ENCODE peak calls at places on chromosomes 11 and 22, in four cellular contexts. W is heart right ventricle, K is mammary epithelial cell, H is hepatocyte. S is an unnamed sample.
A peak's percentile ranks its signal among the peaks of the same experiment; 100 is the strongest.

GRCh38 chr11:94747136-94748110 is 20.7 kb upstream of the AMOTL1 start:
- DNase-seq in W (no peak), K (peak; percentile 97), H (no peak), S (no peak)

GRCh38 chr11:6319001-6319878 is 1.1 kb downstream of the CAVIN3 start:
- DNase-seq in W (peak; percentile 67), K (peak; percentile 36), H (peak; percentile 47), S (peak; percentile 10)

GRCh38 chr11:102244681-102245409 is 72.4 kb upstream of the BIRC3 start:
- DNase-seq in W (no peak), K (peak; percentile 95), H (no peak), S (no peak)

GRCh38 chr11:46342237-46342636 is 5.0 kb upstream of the DGKZ start:
- DNase-seq in W (peak; percentile 42), K (no peak), H (peak; percentile 56), S (no peak)

GRCh38 chr11:116731097-116731761 is 41.6 kb downstream of the BUD13 start:
- DNase-seq in W (no peak), K (no peak), H (peak; percentile 31), S (no peak)

GRCh38 chr11:93116641-93117577 is 80.9 kb downstream of the SLC36A4 start:
- DNase-seq in W (no peak), K (peak; percentile 4), H (peak; percentile 41), S (peak; percentile 90)

GRCh38 chr11:65290448-65291165 is 24.1 kb upstream of the CDC42EP2 start:
- DNase-seq in W (peak; percentile 86), K (peak; percentile 63), H (peak; percentile 68), S (peak; percentile 81)

GRCh38 chr11:2415171-2415570 is 14.6 kb downstream of the TSSC4 start:
- DNase-seq in W (peak; percentile 6), K (no peak), H (no peak), S (no peak)

GRCh38 chr11:57249384-57250319 is 12.6 kb upstream of the APLNR start:
- DNase-seq in W (peak; percentile 75), K (peak; percentile 70), H (peak; percentile 87), S (peak; percentile 88)

GRCh38 chr22:16954060-16954403 is 54.0 kb downstream of the GAB4 start:
- DNase-seq in W (no peak), K (no peak), H (no peak), S (no peak)

GRCh38 chr11:123430736-123431356 is 777 bp downstream of the GRAMD1B start:
- DNase-seq in W (peak; percentile 67), K (peak; percentile 1), H (peak; percentile 45), S (peak; percentile 83)

GRCh38 chr11:128146926-128147605 is 440.3 kb downstream of the ETS1 start:
- DNase-seq in W (no peak), K (peak; percentile 46), H (no peak), S (no peak)

GRCh38 chr22:44338906-44339305 is 26.2 kb upstream of the SHISAL1 start:
- DNase-seq in W (no peak), K (no peak), H (no peak), S (no peak)

GRCh38 chr11:78731008-78731407 is 156.3 kb upstream of the NARS2 start:
- DNase-seq in W (no peak), K (no peak), H (peak; percentile 14), S (no peak)

GRCh38 chr11:111555255-111555654 is 14.7 kb downstream of the LAYN start:
- DNase-seq in W (no peak), K (peak; percentile 95), H (no peak), S (no peak)

GRCh38 chr11:69497221-69497787 is 15.8 kb downstream of the LINC01488 start:
- DNase-seq in W (peak; percentile 84), K (peak; percentile 64), H (peak; percentile 83), S (peak; percentile 55)

GRCh38 chr11:64297722-64298358 is 2.3 kb upstream of the CATSPERZ start:
- DNase-seq in W (no peak), K (no peak), H (no peak), S (peak; percentile 62)

GRCh38 chr11:128890543-128891409 is at the start of gene KCNJ5:
- DNase-seq in W (peak; percentile 54), K (peak; percentile 39), H (peak; percentile 56), S (peak; percentile 62)

GRCh38 chr22:31790240-31790639 is 36.4 kb downstream of the DEPDC5 start:
- DNase-seq in W (no peak), K (no peak), H (no peak), S (peak; percentile 6)

GRCh38 chr11:67558084-67558772 is 25.4 kb upstream of the GSTP1 start:
- DNase-seq in W (peak; percentile 61), K (no peak), H (no peak), S (peak; percentile 74)

GRCh38 chr22:35476341-35476740 is 64.3 kb upstream of the RASD2 start:
- DNase-seq in W (no peak), K (no peak), H (no peak), S (no peak)

GRCh38 chr11:32430586-32431357 is 4.6 kb downstream of the WT1 start:
- DNase-seq in W (no peak), K (no peak), H (no peak), S (no peak)

GRCh38 chr11:58004664-58005063 is 19.0 kb upstream of the OR9Q1 start:
- DNase-seq in W (no peak), K (no peak), H (no peak), S (no peak)

GRCh38 chr11:1052133-1053011 is 15.9 kb upstream of the MUC6 start:
- DNase-seq in W (peak; percentile 9), K (no peak), H (no peak), S (no peak)

GRCh38 chr11:88402784-88403183 is 65.2 kb upstream of the CTSC start:
- DNase-seq in W (no peak), K (no peak), H (no peak), S (no peak)

GRCh38 chr11:6357222-6357621 is 33.1 kb upstream of the SMPD1 start:
- DNase-seq in W (peak; percentile 20), K (peak; percentile 89), H (peak; percentile 35), S (no peak)

GRCh38 chr11:12087075-12087775 is 23.2 kb upstream of the MICAL2 start:
- DNase-seq in W (no peak), K (peak; percentile 87), H (no peak), S (peak; percentile 72)

GRCh38 chr11:116525961-116526495 is 246.8 kb downstream of the BUD13 start:
- DNase-seq in W (no peak), K (no peak), H (no peak), S (no peak)

GRCh38 chr22:38694945-38695344 is 5.8 kb downstream of the JOSD1 start:
- DNase-seq in W (no peak), K (no peak), H (peak; percentile 64), S (no peak)

GRCh38 chr11:9982796-9983579 is 311.0 kb downstream of the SBF2 start:
- DNase-seq in W (no peak), K (peak; percentile 43), H (peak; percentile 72), S (peak; percentile 37)
- TF ChIP-seq CTCF in W (no peak), K (no peak), H (no peak), S (no peak)

DNA sequence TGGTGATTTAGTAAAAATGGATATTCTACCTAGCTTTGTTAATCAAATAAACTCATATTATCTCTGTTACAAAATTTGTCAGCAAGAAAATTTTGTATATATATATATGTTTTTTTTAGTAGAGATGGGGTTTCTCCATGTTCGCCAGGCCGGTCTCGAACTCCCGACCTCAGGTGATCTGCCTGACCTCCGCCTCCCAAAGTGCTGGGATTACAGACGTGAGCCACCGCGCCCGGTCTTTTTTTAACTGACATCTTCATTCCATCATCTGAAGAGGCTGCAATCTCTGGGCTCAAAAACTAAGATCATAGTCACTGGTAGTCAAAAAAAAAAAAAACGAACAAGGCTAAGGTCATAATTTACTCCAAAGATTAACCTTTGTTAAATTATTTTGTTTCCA is 5.3 kb upstream of the KLHDC7B start:
- DNase-seq in W (no peak), K (no peak), H (no peak), S (no peak)
- H3K4me1 ChIP-seq in W (peaks cover 12% of the 10 kb centered on the region), K (peaks cover 40% of the 10 kb centered on the region), H (peaks cover 18% of the 10 kb centered on the region), S (peaks cover 19% of the 10 kb centered on the region)

DNA sequence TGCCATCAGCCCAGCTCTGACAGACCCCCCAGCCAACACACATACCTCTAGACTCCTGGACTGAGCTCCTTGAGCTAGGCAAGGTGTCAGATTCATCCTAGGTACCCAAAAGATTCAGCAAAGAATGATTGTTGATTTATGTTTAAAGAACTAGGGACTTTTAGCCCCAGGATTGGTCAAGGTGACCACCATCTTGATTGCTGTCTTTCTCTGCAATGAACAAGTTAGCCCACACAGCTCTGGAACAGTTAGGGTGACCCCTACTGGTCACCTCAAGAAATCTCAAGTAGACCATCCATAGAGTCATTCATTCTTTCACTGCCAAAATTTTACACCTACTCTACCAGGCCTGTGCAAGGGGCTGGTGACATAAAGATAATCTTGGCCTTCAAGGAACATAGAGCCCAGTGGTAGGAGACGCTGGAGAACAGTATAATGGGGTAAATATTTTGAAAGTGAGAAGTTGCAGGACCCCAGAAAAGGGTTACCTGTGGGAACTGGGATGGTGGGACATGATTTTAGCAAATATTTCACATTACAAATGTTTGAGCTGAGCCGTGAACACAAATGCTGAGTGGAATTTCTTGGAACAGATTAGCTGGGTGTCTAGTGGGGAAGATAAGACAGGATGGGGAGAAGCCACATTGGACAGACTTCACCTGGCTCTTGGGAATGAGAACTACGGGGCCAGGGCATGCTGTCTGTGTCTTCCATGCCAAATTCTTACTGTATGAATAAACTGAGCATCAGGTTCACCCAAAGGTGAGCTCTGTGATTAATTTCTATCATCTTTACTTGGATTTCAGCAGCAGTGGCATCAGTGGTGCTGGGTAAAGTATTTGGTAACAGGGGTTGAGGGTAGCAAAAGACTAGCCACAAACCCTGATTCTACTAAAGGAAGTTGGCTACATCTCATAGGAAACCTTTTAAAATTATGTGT is 39.1 kb downstream of the IRAG1 start:
- DNase-seq in W (no peak), K (peak; percentile 55), H (peak; percentile 68), S (no peak)
- TF ChIP-seq CTCF in W (peak; percentile 76), K (peak; percentile 74), H (peak; percentile 64), S (peak; percentile 17)

GRCh38 chr11:74468521-74469280 is 1.4 kb upstream of the KCNE3 start:
- DNase-seq in W (no peak), K (no peak), H (no peak), S (no peak)

GRCh38 chr11:74468058-74468457 is 709 bp upstream of the KCNE3 start:
- DNase-seq in W (no peak), K (no peak), H (no peak), S (no peak)

GRCh38 chr11:74464746-74465145 is 2.6 kb downstream of the KCNE3 start:
- DNase-seq in W (no peak), K (no peak), H (no peak), S (no peak)

GRCh38 chr11:74465291-74465708 is 2.0 kb downstream of the KCNE3 start:
- DNase-seq in W (no peak), K (no peak), H (peak; percentile 69), S (peak; percentile 84)

DNA sequence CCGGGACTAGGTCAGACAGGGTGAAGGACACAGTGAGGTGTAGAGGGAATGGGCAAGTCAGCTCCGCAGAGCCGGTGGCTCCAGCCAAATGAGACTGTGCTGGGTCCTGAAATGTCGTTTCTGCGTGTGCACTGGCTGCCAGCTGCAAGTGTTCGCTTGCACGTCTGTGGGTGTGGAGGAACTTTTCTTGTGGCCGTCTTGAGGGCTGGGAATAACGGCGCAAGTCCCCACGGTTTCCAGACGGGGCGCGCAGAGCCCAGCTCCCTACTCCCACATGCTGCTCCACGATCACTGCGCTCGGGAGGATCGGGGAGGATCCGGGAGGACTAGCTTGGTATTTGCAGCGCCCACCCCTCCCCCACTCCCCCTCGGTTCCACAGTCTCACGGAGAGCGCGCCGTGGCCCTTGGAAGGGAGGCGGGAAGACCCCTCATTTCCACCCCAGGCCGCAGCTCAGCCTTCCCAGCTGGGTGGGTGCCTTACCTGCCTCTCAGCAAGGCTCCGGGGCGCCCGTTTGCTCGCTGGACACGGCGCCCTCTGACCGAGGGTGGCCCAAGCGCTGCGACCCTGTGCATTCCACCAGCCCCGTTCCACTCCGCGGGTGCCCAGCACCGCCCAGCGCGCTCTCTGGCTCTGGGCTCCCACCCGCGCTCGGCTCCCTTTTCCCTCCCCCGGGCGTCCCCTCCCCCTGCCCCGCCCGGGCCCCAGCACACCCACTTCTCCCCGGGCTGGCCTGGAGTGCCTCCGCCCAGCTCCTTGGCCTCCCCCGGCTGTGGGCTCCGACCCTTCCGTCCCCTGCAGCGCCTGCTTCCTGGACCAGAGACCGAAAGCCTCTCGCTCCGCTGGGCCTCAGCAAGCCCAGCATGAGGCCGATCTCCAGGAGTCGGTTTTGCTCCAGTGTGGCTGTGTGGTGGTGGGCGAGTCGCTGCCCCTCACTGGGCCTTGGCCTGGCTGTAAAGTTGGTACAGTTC is at the start of gene KCNE3:
- DNase-seq in W (peak; percentile 68), K (no peak), H (peak; percentile 56), S (peak; percentile 84)
- H3K4me1 ChIP-seq in W (peaks cover 16% of the 10 kb centered on the region), K (peaks cover 4% of the 10 kb centered on the region), H (peaks cover 29% of the 10 kb centered on the region), S (peaks cover 16% of the 10 kb centered on the region)